ENCODE peak calls at places on chromosomes 5 and 9, in four cellular contexts. N is A549, C is K562, F is H1. R is an unnamed sample.

GRCh38 chr5:118863345-118863744 is 125.0 kb downstream of the DTWD2 start:
- DNase-seq in N (no peak), C (no peak), F (no peak), R (no peak)

GRCh38 chr5:91296691-91297143 is 86.4 kb downstream of the ARRDC3 start:
- DNase-seq in N (peak), C (no peak), F (no peak), R (no peak)

GRCh38 chr9:2158111-2158610 is 143.0 kb downstream of the SMARCA2 start:
- DNase-seq in N (peak), C (no peak), F (no peak), R (no peak)

GRCh38 chr5:148459669-148460068 is 75.9 kb downstream of the FBXO38 start:
- DNase-seq in N (no peak), C (no peak), F (no peak), R (no peak)

GRCh38 chr5:95572016-95572415 is 17.1 kb downstream of the ARSK start:
- DNase-seq in N (no peak), C (no peak), F (no peak), R (no peak)

GRCh38 chr5:57298985-57299491 is 125.2 kb downstream of the GPBP1 start:
- DNase-seq in N (peak), C (peak), F (no peak), R (peak)

GRCh38 chr5:117486879-117487391 is 912.3 kb upstream of the SEMA6A start:
- DNase-seq in N (peak), C (no peak), F (no peak), R (no peak)

GRCh38 chr5:97797994-97798451 is 615.0 kb upstream of the RIOK2 start:
- DNase-seq in N (no peak), C (no peak), F (no peak), R (no peak)

GRCh38 chr9:88733651-88734470 is 198.9 kb downstream of the NXNL2 start:
- DNase-seq in N (no peak), C (no peak), F (no peak), R (no peak)

GRCh38 chr9:65409471-65409980 is 124.5 kb upstream of the FOXD4L5 start:
- DNase-seq in N (no peak), C (no peak), F (no peak), R (no peak)

GRCh38 chr9:105670315-105670714 is 8.1 kb downstream of the TAL2 start:
- DNase-seq in N (no peak), C (no peak), F (no peak), R (no peak)

GRCh38 chr9:16964228-16964627 is 93.8 kb upstream of the BNC2 start:
- DNase-seq in N (no peak), C (no peak), F (no peak), R (no peak)

GRCh38 chr5:11385251-11385900 is 518.9 kb downstream of the CTNND2 start:
- DNase-seq in N (no peak), C (no peak), F (no peak), R (no peak)

GRCh38 chr5:61301820-61302563 is 30.1 kb upstream of the ZSWIM6 start:
- DNase-seq in N (peak), C (no peak), F (no peak), R (peak)

GRCh38 chr9:82512724-82513123 is 524.2 kb downstream of the SPATA31D1 start:
- DNase-seq in N (no peak), C (no peak), F (no peak), R (no peak)

GRCh38 chr5:55850839-55851674 is at the start of gene IL31RA:
- DNase-seq in N (peak), C (no peak), F (no peak), R (peak)

GRCh38 chr5:180436275-180436674 is 57.9 kb upstream of the CNOT6 start:
- DNase-seq in N (no peak), C (no peak), F (no peak), R (no peak)

GRCh38 chr5:154371687-154372086 is 74.1 kb upstream of the SAP30L start:
- DNase-seq in N (peak), C (no peak), F (no peak), R (no peak)

GRCh38 chr5:39356263-39356662 is 8.0 kb downstream of the C9 start:
- DNase-seq in N (no peak), C (no peak), F (no peak), R (no peak)

GRCh38 chr5:159650803-159651202 is 265.5 kb upstream of the ADRA1B start:
- DNase-seq in N (no peak), C (no peak), F (no peak), R (no peak)

GRCh38 chr9:125795970-125796596 is 48.9 kb downstream of the PBX3 start:
- DNase-seq in N (no peak), C (no peak), F (no peak), R (no peak)

GRCh38 chr9:93450817-93451761 is at the start of gene FAM120A:
- DNase-seq in N (peak), C (peak), F (no peak), R (peak)

GRCh38 chr5:68316469-68316868 is 100.9 kb downstream of the PIK3R1 start:
- DNase-seq in N (no peak), C (peak), F (no peak), R (no peak)

GRCh38 chr5:56838409-56839039 is 23.2 kb downstream of the MAP3K1 start:
- DNase-seq in N (peak), C (no peak), F (no peak), R (peak)

GRCh38 chr9:114694719-114695269 is 12.8 kb upstream of the TEX48 start:
- DNase-seq in N (no peak), C (no peak), F (no peak), R (no peak)

GRCh38 chr5:156420665-156421064 is 93.7 kb downstream of the SGCD start:
- DNase-seq in N (no peak), C (no peak), F (no peak), R (no peak)

GRCh38 chr9:16286160-16286559 is 584.3 kb downstream of the BNC2 start:
- DNase-seq in N (no peak), C (no peak), F (no peak), R (no peak)

GRCh38 chr5:169762338-169763095 is 125.4 kb downstream of the DOCK2 start:
- DNase-seq in N (no peak), C (no peak), F (no peak), R (no peak)

GRCh38 chr5:83562817-83563557 is 91.4 kb downstream of the VCAN start:
- DNase-seq in N (no peak), C (no peak), F (no peak), R (peak)

GRCh38 chr5:57195060-57195459 is 21.2 kb downstream of the GPBP1 start:
- DNase-seq in N (no peak), C (no peak), F (no peak), R (no peak)

GRCh38 chr9:128929560-128929959 is 8.8 kb downstream of the PHYHD1 start:
- DNase-seq in N (no peak), C (no peak), F (no peak), R (no peak)

GRCh38 chr9:116300360-116300759 is 146.8 kb downstream of the PAPPA start:
- DNase-seq in N (no peak), C (no peak), F (no peak), R (no peak)

GRCh38 chr5:142869883-142870282 is 99.7 kb downstream of the ARHGAP26 start:
- DNase-seq in N (no peak), C (no peak), F (no peak), R (no peak)

GRCh38 chr9:6842584-6842947 is 84.8 kb downstream of the KDM4C start:
- DNase-seq in N (no peak), C (no peak), F (no peak), R (no peak)

GRCh38 chr9:114138537-114138936 is 16.8 kb upstream of the COL27A1 start:
- DNase-seq in N (no peak), C (peak), F (no peak), R (no peak)

GRCh38 chr5:17127743-17128231 is 89.6 kb upstream of the BASP1 start:
- DNase-seq in N (peak), C (no peak), F (no peak), R (no peak)

GRCh38 chr5:138789771-138790242 is 36.6 kb downstream of the CTNNA1 start:
- DNase-seq in N (peak), C (peak), F (no peak), R (peak)
- TF ChIP-seq PHF8 in N (no peak), C (no peak), F (no peak), R (no peak)

DNA sequence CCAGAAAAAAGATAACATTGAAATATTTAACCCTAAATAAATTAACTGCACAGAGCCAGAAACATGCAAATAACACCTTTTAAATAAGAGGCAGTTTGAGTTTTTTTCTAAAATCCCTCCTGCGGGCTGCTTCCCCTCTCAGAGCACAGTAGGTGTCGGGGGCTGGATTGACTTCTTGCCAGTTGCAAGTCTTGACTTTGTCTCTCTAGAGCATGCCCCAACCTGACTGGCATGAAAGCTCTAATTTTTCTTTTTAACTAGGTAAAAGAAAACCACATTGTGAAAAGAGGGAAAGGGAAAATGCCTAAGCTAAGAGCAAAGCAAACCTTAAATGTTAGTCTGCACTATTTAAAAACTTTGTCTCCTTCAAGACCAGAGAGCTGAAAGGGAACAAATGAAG is 46.4 kb upstream of the DNAH5 start:
- DNase-seq in N (no peak), C (no peak), F (no peak), R (no peak)
- TF ChIP-seq KDM1A in N (no peak), C (no peak), F (no peak), R (no peak)

DNA sequence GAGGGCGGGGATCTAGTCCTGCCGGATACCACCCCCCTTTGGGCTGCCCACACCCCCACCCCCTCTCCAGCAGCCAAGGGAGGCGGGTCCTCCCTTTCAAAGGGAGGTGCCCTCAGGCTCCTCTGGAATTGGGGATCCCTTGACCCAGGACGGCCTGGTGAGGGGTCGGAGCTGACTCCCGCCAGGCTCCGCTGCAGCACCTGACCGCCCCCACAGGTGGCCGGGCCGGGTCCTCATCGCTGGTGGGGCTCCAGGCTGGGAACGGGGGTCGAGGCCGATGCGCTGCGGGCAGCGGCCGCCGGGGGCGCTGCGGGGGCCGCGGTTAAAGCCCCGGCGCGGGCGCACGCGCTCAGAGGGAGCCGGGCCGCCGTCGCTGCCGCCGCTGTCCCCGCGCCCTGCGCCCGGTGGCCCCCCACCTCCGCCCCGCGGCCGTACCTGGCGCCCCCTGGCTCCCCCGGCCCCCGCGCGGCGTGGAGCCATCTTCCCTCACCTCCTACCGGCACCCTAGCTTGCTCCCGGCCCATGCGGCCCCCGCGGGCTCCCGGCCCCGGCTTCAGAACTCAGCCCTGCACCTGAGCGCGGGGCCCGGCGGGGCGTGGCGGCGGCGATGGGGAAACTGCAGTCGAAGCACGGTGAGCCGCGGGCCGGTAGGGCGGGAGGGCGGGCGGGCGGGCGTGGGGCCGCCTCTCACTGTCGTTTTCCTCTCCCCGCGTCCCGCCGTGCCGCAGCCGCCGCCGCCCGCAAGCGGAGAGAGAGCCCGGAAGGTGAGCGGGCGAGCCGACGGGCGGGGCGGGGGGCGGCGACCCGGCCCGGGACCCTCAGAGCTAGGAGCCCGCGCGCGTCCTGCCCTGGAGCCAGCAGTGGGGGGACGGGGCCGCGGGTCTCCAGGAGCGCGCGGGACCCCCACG is at the start of gene NKD2:
- DNase-seq in N (peak), C (peak), F (no peak), R (no peak)
- TF ChIP-seq PHF8 in N (peak), C (no peak), F (peak), R (no peak)

GRCh38 chr9:136572003-136572595 is 26.3 kb upstream of the NOTCH1 start:
- DNase-seq in N (peak), C (no peak), F (peak), R (peak)
- TF ChIP-seq KDM1A in N (no peak), C (no peak), F (peak), R (no peak)

R was measured in HepG2.